ENCODE peak calls at places on chromosomes 13 and 19, in nine cellular contexts. One of them, this sample, is unnamed.

GRCh38 chr19:9906475-9907087 is 29.7 kb downstream of the OLFM2 start:
- DNase-seq in GM12878: no peak
- DNase-seq in K562: no peak
- DNase-seq in upper lobe of left lung: no peak
- DNase-seq in esophagus muscularis mucosa: no peak
- DNase-seq in suprapubic skin: no peak
- DNase-seq in H1: no peak
- DNase-seq in sigmoid colon: no peak
- DNase-seq in transverse colon: no peak
- DNase-seq in this sample: no peak

GRCh38 chr13:77040076-77040475 is 13.1 kb upstream of the FBXL3 start:
- DNase-seq in transverse colon: no peak
- DNase-seq in H1: no peak
- DNase-seq in K562: no peak
- DNase-seq in suprapubic skin: no peak
- DNase-seq in upper lobe of left lung: no peak
- DNase-seq in GM12878: no peak
- DNase-seq in esophagus muscularis mucosa: no peak
- DNase-seq in sigmoid colon: no peak
- DNase-seq in this sample: no peak

GRCh38 chr19:16888629-16889371 is at the start of gene F2RL3:
- DNase-seq in upper lobe of left lung: peak; percentile 85
- DNase-seq in H1: no peak
- DNase-seq in K562: peak; percentile 90
- DNase-seq in GM12878: no peak
- DNase-seq in transverse colon: peak; percentile 70
- DNase-seq in esophagus muscularis mucosa: no peak
- DNase-seq in sigmoid colon: peak; percentile 81
- DNase-seq in suprapubic skin: peak; percentile 76
- DNase-seq in this sample: peak; percentile 38

GRCh38 chr13:107020393-107020792 is 452.5 kb upstream of the ARGLU1 start:
- DNase-seq in esophagus muscularis mucosa: no peak
- DNase-seq in sigmoid colon: no peak
- DNase-seq in K562: no peak
- DNase-seq in suprapubic skin: no peak
- DNase-seq in transverse colon: no peak
- DNase-seq in GM12878: no peak
- DNase-seq in H1: no peak
- DNase-seq in upper lobe of left lung: no peak
- DNase-seq in this sample: no peak

GRCh38 chr19:35856546-35857149 is at the start of gene KIRREL2:
- DNase-seq in GM12878: no peak
- DNase-seq in transverse colon: no peak
- DNase-seq in K562: no peak
- DNase-seq in upper lobe of left lung: peak; percentile 88
- DNase-seq in sigmoid colon: no peak
- DNase-seq in suprapubic skin: no peak
- DNase-seq in H1: no peak
- DNase-seq in esophagus muscularis mucosa: no peak
- DNase-seq in this sample: no peak

GRCh38 chr13:75135325-75135825 is 346.6 kb downstream of the TBC1D4 start:
- DNase-seq in transverse colon: no peak
- DNase-seq in H1: no peak
- DNase-seq in upper lobe of left lung: no peak
- DNase-seq in esophagus muscularis mucosa: no peak
- DNase-seq in suprapubic skin: no peak
- DNase-seq in GM12878: no peak
- DNase-seq in sigmoid colon: no peak
- DNase-seq in K562: no peak
- DNase-seq in this sample: no peak

GRCh38 chr13:98466634-98467236 is 110.2 kb downstream of the STK24 start:
- DNase-seq in upper lobe of left lung: no peak
- DNase-seq in suprapubic skin: no peak
- DNase-seq in transverse colon: peak; percentile 59
- DNase-seq in H1: no peak
- DNase-seq in esophagus muscularis mucosa: no peak
- DNase-seq in sigmoid colon: peak; percentile 78
- DNase-seq in GM12878: no peak
- DNase-seq in K562: peak; percentile 54
- DNase-seq in this sample: no peak

GRCh38 chr13:74128171-74128767 is 5.9 kb downstream of the KLF12 start:
- DNase-seq in transverse colon: no peak
- DNase-seq in upper lobe of left lung: no peak
- DNase-seq in suprapubic skin: no peak
- DNase-seq in GM12878: no peak
- DNase-seq in H1: no peak
- DNase-seq in esophagus muscularis mucosa: no peak
- DNase-seq in K562: no peak
- DNase-seq in sigmoid colon: no peak
- DNase-seq in this sample: no peak

GRCh38 chr13:41061075-41061913 is at the start of gene WBP4:
- DNase-seq in H1: peak; percentile 90
- DNase-seq in GM12878: peak; percentile 82
- DNase-seq in suprapubic skin: peak; percentile 97
- DNase-seq in esophagus muscularis mucosa: peak; percentile 98
- DNase-seq in upper lobe of left lung: peak; percentile 95
- DNase-seq in sigmoid colon: peak; percentile 97
- DNase-seq in K562: peak; percentile 92
- DNase-seq in transverse colon: peak; percentile 95
- DNase-seq in this sample: peak; percentile 93

GRCh38 chr13:41465215-41465907 is 8.0 kb downstream of the RGCC start:
- DNase-seq in esophagus muscularis mucosa: no peak
- DNase-seq in sigmoid colon: no peak
- DNase-seq in suprapubic skin: no peak
- DNase-seq in K562: peak; percentile 63
- DNase-seq in transverse colon: peak; percentile 70
- DNase-seq in H1: no peak
- DNase-seq in upper lobe of left lung: no peak
- DNase-seq in GM12878: peak; percentile 88
- DNase-seq in this sample: peak; percentile 52

GRCh38 chr13:75316427-75316826 is 165.5 kb downstream of the TBC1D4 start:
- DNase-seq in sigmoid colon: no peak
- DNase-seq in K562: no peak
- DNase-seq in esophagus muscularis mucosa: no peak
- DNase-seq in transverse colon: no peak
- DNase-seq in H1: no peak
- DNase-seq in suprapubic skin: no peak
- DNase-seq in GM12878: no peak
- DNase-seq in upper lobe of left lung: no peak
- DNase-seq in this sample: no peak

GRCh38 chr19:48627211-48627864 is 8.0 kb downstream of the SPHK2 start:
- DNase-seq in upper lobe of left lung: no peak
- DNase-seq in transverse colon: peak; percentile 73
- DNase-seq in H1: no peak
- DNase-seq in sigmoid colon: peak; percentile 68
- DNase-seq in GM12878: no peak
- DNase-seq in esophagus muscularis mucosa: no peak
- DNase-seq in K562: no peak
- DNase-seq in suprapubic skin: no peak
- DNase-seq in this sample: no peak

GRCh38 chr19:49651029-49651825 is 9.2 kb downstream of the SCAF1 start:
- DNase-seq in GM12878: no peak
- DNase-seq in suprapubic skin: no peak
- DNase-seq in transverse colon: no peak
- DNase-seq in K562: no peak
- DNase-seq in sigmoid colon: peak; percentile 55
- DNase-seq in esophagus muscularis mucosa: no peak
- DNase-seq in H1: no peak
- DNase-seq in upper lobe of left lung: peak; percentile 81
- DNase-seq in this sample: no peak

GRCh38 chr13:65347420-65348030 is 1882.6 kb downstream of the PCDH9 start:
- DNase-seq in K562: no peak
- DNase-seq in sigmoid colon: no peak
- DNase-seq in upper lobe of left lung: no peak
- DNase-seq in suprapubic skin: no peak
- DNase-seq in H1: no peak
- DNase-seq in GM12878: no peak
- DNase-seq in transverse colon: no peak
- DNase-seq in esophagus muscularis mucosa: no peak
- DNase-seq in this sample: no peak

GRCh38 chr19:36169084-36169760 is 17.0 kb upstream of the COX7A1 start:
- DNase-seq in esophagus muscularis mucosa: no peak
- DNase-seq in GM12878: no peak
- DNase-seq in transverse colon: peak; percentile 57
- DNase-seq in sigmoid colon: no peak
- DNase-seq in K562: no peak
- DNase-seq in upper lobe of left lung: no peak
- DNase-seq in H1: no peak
- DNase-seq in suprapubic skin: no peak
- DNase-seq in this sample: peak; percentile 35

GRCh38 chr19:34230833-34231232 is 23.5 kb upstream of the GARRE1 start:
- DNase-seq in sigmoid colon: no peak
- DNase-seq in transverse colon: no peak
- DNase-seq in suprapubic skin: no peak
- DNase-seq in esophagus muscularis mucosa: no peak
- DNase-seq in H1: no peak
- DNase-seq in upper lobe of left lung: no peak
- DNase-seq in K562: no peak
- DNase-seq in GM12878: no peak
- DNase-seq in this sample: no peak

GRCh38 chr19:34231439-34231838 is 22.9 kb upstream of the GARRE1 start:
- DNase-seq in sigmoid colon: no peak
- DNase-seq in K562: no peak
- DNase-seq in GM12878: no peak
- DNase-seq in transverse colon: no peak
- DNase-seq in esophagus muscularis mucosa: no peak
- DNase-seq in suprapubic skin: no peak
- DNase-seq in upper lobe of left lung: no peak
- DNase-seq in H1: no peak
- DNase-seq in this sample: no peak

GRCh38 chr19:34235425-34235940 is 18.9 kb upstream of the GARRE1 start:
- DNase-seq in K562: no peak
- DNase-seq in H1: no peak
- DNase-seq in esophagus muscularis mucosa: no peak
- DNase-seq in GM12878: no peak
- DNase-seq in sigmoid colon: no peak
- DNase-seq in transverse colon: no peak
- DNase-seq in upper lobe of left lung: no peak
- DNase-seq in suprapubic skin: no peak
- DNase-seq in this sample: no peak

GRCh38 chr19:34229721-34230120 is 24.6 kb upstream of the GARRE1 start:
- DNase-seq in suprapubic skin: no peak
- DNase-seq in sigmoid colon: no peak
- DNase-seq in K562: no peak
- DNase-seq in esophagus muscularis mucosa: no peak
- DNase-seq in transverse colon: no peak
- DNase-seq in upper lobe of left lung: no peak
- DNase-seq in H1: no peak
- DNase-seq in GM12878: no peak
- DNase-seq in this sample: no peak

GRCh38 chr19:34232566-34233481 is 21.5 kb upstream of the GARRE1 start:
- DNase-seq in GM12878: no peak
- DNase-seq in transverse colon: no peak
- DNase-seq in esophagus muscularis mucosa: no peak
- DNase-seq in upper lobe of left lung: no peak
- DNase-seq in sigmoid colon: peak; percentile 77
- DNase-seq in H1: no peak
- DNase-seq in K562: peak; percentile 54
- DNase-seq in suprapubic skin: no peak
- DNase-seq in this sample: no peak
- TF ChIP-seq POLR2AphosphoS5 in GM12878: no peak
- TF ChIP-seq POLR2AphosphoS5 in transverse colon: no peak
- TF ChIP-seq POLR2AphosphoS5 in esophagus muscularis mucosa: no peak
- TF ChIP-seq POLR2AphosphoS5 in upper lobe of left lung: no peak
- TF ChIP-seq POLR2AphosphoS5 in sigmoid colon: peak; percentile 20
- TF ChIP-seq POLR2AphosphoS5 in H1: no peak
- TF ChIP-seq POLR2AphosphoS5 in K562: no peak
- TF ChIP-seq POLR2AphosphoS5 in suprapubic skin: no peak
- TF ChIP-seq POLR2AphosphoS5 in this sample: peak; percentile 9

DNA sequence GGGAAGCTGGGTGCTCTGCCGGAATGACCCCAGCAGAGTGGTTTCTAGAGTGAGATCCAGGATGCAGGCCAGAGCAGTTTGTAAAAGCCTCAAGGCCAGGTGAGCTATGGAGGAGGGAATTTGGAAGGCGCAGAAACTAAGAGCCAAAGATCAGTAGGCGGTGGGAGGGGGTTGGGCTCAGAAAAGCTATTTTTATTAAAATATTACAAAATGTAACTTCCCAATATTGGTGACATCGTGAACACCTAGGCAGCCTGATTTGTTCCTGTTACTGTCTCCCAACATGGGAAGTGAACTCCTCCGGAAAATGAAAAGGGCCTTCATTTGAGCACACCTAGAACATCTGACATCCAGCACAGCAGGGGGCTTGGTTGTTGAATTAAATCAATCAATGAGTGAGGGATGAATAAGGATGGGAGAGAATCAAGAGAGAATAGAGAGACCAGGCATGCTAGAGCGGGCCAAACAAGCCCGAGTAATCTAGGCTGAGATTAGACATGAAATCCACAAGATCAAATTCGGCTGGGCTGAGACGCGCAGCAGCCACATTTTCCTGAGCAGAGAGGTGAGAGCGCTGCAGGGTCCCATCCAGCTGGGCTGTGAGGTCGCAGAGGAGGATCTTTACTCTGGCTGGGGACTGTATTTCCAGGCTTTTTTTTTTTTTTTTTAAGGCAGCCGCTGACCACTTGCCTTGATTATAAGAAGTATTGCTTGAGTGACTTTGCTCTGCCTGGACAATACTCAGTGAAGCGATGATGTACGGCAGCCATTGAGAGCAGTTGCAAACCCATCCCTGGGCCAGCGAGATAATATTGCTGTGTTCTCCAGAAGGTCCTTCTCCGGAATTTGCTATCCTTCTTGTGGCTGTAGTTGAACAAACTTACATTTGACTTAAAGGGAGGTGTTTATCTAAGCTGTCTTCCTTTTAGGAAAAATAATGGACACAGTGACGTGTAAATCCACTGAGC is 178.0 kb upstream of the KL start:
- DNase-seq in upper lobe of left lung: no peak
- DNase-seq in GM12878: no peak
- DNase-seq in K562: no peak
- DNase-seq in H1: no peak
- DNase-seq in suprapubic skin: no peak
- DNase-seq in esophagus muscularis mucosa: peak; percentile 80
- DNase-seq in sigmoid colon: no peak
- DNase-seq in transverse colon: no peak
- DNase-seq in this sample: no peak
- H3K4me3 ChIP-seq in upper lobe of left lung: no peak overlapping the region
- H3K4me3 ChIP-seq in GM12878: peak overlapping the region; percentile 14
- H3K4me3 ChIP-seq in K562: no peak overlapping the region
- H3K4me3 ChIP-seq in H1: no peak overlapping the region
- H3K4me3 ChIP-seq in suprapubic skin: no peak overlapping the region
- H3K4me3 ChIP-seq in esophagus muscularis mucosa: no peak overlapping the region
- H3K4me3 ChIP-seq in sigmoid colon: no peak overlapping the region
- H3K4me3 ChIP-seq in transverse colon: no peak overlapping the region
- H3K4me3 ChIP-seq in this sample: no peak overlapping the region

GRCh38 chr13:64071352-64071751 is 2655.7 kb upstream of the PCDH20 start:
- DNase-seq in suprapubic skin: no peak
- DNase-seq in esophagus muscularis mucosa: no peak
- DNase-seq in sigmoid colon: no peak
- DNase-seq in K562: no peak
- DNase-seq in upper lobe of left lung: no peak
- DNase-seq in transverse colon: no peak
- DNase-seq in GM12878: no peak
- DNase-seq in H1: no peak
- DNase-seq in this sample: no peak
- TF ChIP-seq EP300 in suprapubic skin: no peak
- TF ChIP-seq EP300 in esophagus muscularis mucosa: no peak
- TF ChIP-seq EP300 in sigmoid colon: no peak
- TF ChIP-seq EP300 in K562: no peak
- TF ChIP-seq EP300 in upper lobe of left lung: no peak
- TF ChIP-seq EP300 in transverse colon: no peak
- TF ChIP-seq EP300 in GM12878: no peak
- TF ChIP-seq EP300 in H1: no peak
- TF ChIP-seq EP300 in this sample: no peak

GRCh38 chr19:46731007-46731501 is 14.1 kb upstream of the PRKD2 start:
- DNase-seq in upper lobe of left lung: no peak
- DNase-seq in GM12878: no peak
- DNase-seq in H1: no peak
- DNase-seq in K562: peak; percentile 87
- DNase-seq in transverse colon: no peak
- DNase-seq in sigmoid colon: no peak
- DNase-seq in esophagus muscularis mucosa: no peak
- DNase-seq in suprapubic skin: no peak
- DNase-seq in this sample: peak; percentile 46
- TF ChIP-seq POLR2AphosphoS5 in upper lobe of left lung: peak; percentile 14
- TF ChIP-seq POLR2AphosphoS5 in GM12878: no peak
- TF ChIP-seq POLR2AphosphoS5 in H1: no peak
- TF ChIP-seq POLR2AphosphoS5 in K562: peak; percentile 20
- TF ChIP-seq POLR2AphosphoS5 in transverse colon: no peak
- TF ChIP-seq POLR2AphosphoS5 in sigmoid colon: no peak
- TF ChIP-seq POLR2AphosphoS5 in esophagus muscularis mucosa: no peak
- TF ChIP-seq POLR2AphosphoS5 in suprapubic skin: no peak
- TF ChIP-seq POLR2AphosphoS5 in this sample: no peak

This sample was measured in stomach.